ENCODE peak calls at places on chromosomes 2 and 18, in four cellular contexts. One of them, this sample, is unnamed.

GRCh38 chr2:48268671-48269070 is 261.3 kb upstream of the STON1 start:
- DNase-seq in NCI-H1105 treated with DMSO at 0.1 percent for 48 hours: no peak
- DNase-seq in ACHN: no peak
- DNase-seq in heart left ventricle: no peak
- DNase-seq in this sample: no peak

GRCh38 chr2:218228366-218229092 is 11.5 kb downstream of the ARPC2 start:
- DNase-seq in NCI-H1105 treated with DMSO at 0.1 percent for 48 hours: no peak
- DNase-seq in heart left ventricle: no peak
- DNase-seq in ACHN: peak; percentile 28
- DNase-seq in this sample: no peak

GRCh38 chr2:100653449-100654045 is 90.8 kb downstream of the PDCL3 start:
- DNase-seq in ACHN: no peak
- DNase-seq in NCI-H1105 treated with DMSO at 0.1 percent for 48 hours: no peak
- DNase-seq in heart left ventricle: no peak
- DNase-seq in this sample: no peak

GRCh38 chr2:218320704-218321336 is 28.5 kb upstream of the TMBIM1 start:
- DNase-seq in NCI-H1105 treated with DMSO at 0.1 percent for 48 hours: no peak
- DNase-seq in heart left ventricle: no peak
- DNase-seq in ACHN: no peak
- DNase-seq in this sample: no peak

GRCh38 chr2:113281920-113282746 is 3.4 kb upstream of the PAX8 start:
- DNase-seq in NCI-H1105 treated with DMSO at 0.1 percent for 48 hours: no peak
- DNase-seq in ACHN: peak; percentile 48
- DNase-seq in heart left ventricle: no peak
- DNase-seq in this sample: peak; percentile 92

GRCh38 chr2:12202301-12202700 is 455.9 kb downstream of the LPIN1 start:
- DNase-seq in heart left ventricle: no peak
- DNase-seq in ACHN: no peak
- DNase-seq in NCI-H1105 treated with DMSO at 0.1 percent for 48 hours: no peak
- DNase-seq in this sample: no peak

GRCh38 chr2:43223412-43224040 is 2.9 kb downstream of the ZFP36L2 start:
- DNase-seq in NCI-H1105 treated with DMSO at 0.1 percent for 48 hours: no peak
- DNase-seq in ACHN: no peak
- DNase-seq in heart left ventricle: no peak
- DNase-seq in this sample: no peak

GRCh38 chr2:21372654-21373053 is 248.9 kb downstream of the TDRD15 start:
- DNase-seq in ACHN: peak; percentile 45
- DNase-seq in heart left ventricle: no peak
- DNase-seq in NCI-H1105 treated with DMSO at 0.1 percent for 48 hours: no peak
- DNase-seq in this sample: no peak

GRCh38 chr2:239312081-239312501 is 88.7 kb downstream of the HDAC4 start:
- DNase-seq in heart left ventricle: no peak
- DNase-seq in ACHN: no peak
- DNase-seq in NCI-H1105 treated with DMSO at 0.1 percent for 48 hours: no peak
- DNase-seq in this sample: no peak

GRCh38 chr2:10412380-10412779 is 35.7 kb downstream of the ODC1 start:
- DNase-seq in heart left ventricle: no peak
- DNase-seq in ACHN: peak; percentile 64
- DNase-seq in NCI-H1105 treated with DMSO at 0.1 percent for 48 hours: peak; percentile 12
- DNase-seq in this sample: no peak

GRCh38 chr2:201860541-201861154 is 54.3 kb downstream of the CDK15 start:
- DNase-seq in NCI-H1105 treated with DMSO at 0.1 percent for 48 hours: peak; percentile 60
- DNase-seq in heart left ventricle: no peak
- DNase-seq in ACHN: peak; percentile 76
- DNase-seq in this sample: peak; percentile 78

GRCh38 chr2:105795575-105795934 is 50.8 kb downstream of the NCK2 start:
- DNase-seq in heart left ventricle: no peak
- DNase-seq in ACHN: no peak
- DNase-seq in NCI-H1105 treated with DMSO at 0.1 percent for 48 hours: no peak
- DNase-seq in this sample: no peak

GRCh38 chr2:64913357-64913869 is 75.8 kb upstream of the SLC1A4 start:
- DNase-seq in heart left ventricle: no peak
- DNase-seq in ACHN: peak; percentile 7
- DNase-seq in NCI-H1105 treated with DMSO at 0.1 percent for 48 hours: peak; percentile 33
- DNase-seq in this sample: no peak

GRCh38 chr18:8084160-8084559 is 517.0 kb downstream of the PTPRM start:
- DNase-seq in heart left ventricle: peak; percentile 51
- DNase-seq in NCI-H1105 treated with DMSO at 0.1 percent for 48 hours: peak; percentile 8
- DNase-seq in ACHN: peak; percentile 57
- DNase-seq in this sample: peak; percentile 28

GRCh38 chr2:100277540-100278207 is 44.6 kb downstream of the LONRF2 start:
- DNase-seq in ACHN: no peak
- DNase-seq in heart left ventricle: no peak
- DNase-seq in NCI-H1105 treated with DMSO at 0.1 percent for 48 hours: no peak
- DNase-seq in this sample: no peak

GRCh38 chr2:216107320-216107719 is 1.8 kb upstream of the XRCC5 start:
- DNase-seq in NCI-H1105 treated with DMSO at 0.1 percent for 48 hours: no peak
- DNase-seq in ACHN: no peak
- DNase-seq in heart left ventricle: no peak
- DNase-seq in this sample: no peak

GRCh38 chr18:61893971-61894750 is 1.4 kb upstream of the RNF152 start:
- DNase-seq in heart left ventricle: peak; percentile 92
- DNase-seq in ACHN: peak; percentile 42
- DNase-seq in NCI-H1105 treated with DMSO at 0.1 percent for 48 hours: peak; percentile 45
- DNase-seq in this sample: no peak